ENCODE peak calls at places on chromosome 17, in five cellular contexts. F, K, M, D and W are unnamed samples.

GRCh38 chr17:16251556-16251955 is 34.5 kb downstream of the PIGL start:
- DNase-seq in M (no peak), D (no peak), F (no peak), K (no peak), W (no peak)

GRCh38 chr17:72884066-72884465 is 208.4 kb downstream of the SLC39A11 start:
- DNase-seq in M (no peak), D (peak; percentile 96), K (no peak), F (no peak), W (no peak)

GRCh38 chr17:72470338-72471133 is 349.7 kb downstream of the SOX9 start:
- DNase-seq in M (no peak), F (no peak), D (no peak), K (no peak), W (no peak)

GRCh38 chr17:18862011-18862410 is 4.1 kb downstream of the PRPSAP2 start:
- DNase-seq in D (no peak), F (no peak), M (no peak), K (no peak), W (no peak)

GRCh38 chr17:39754958-39755549 is 17.3 kb downstream of the GRB7 start:
- DNase-seq in M (no peak), D (peak; percentile 3), F (no peak), K (no peak), W (no peak)

GRCh38 chr17:75388476-75389030 is 16.9 kb downstream of the GRB2 start:
- DNase-seq in D (no peak), F (no peak), K (no peak), M (no peak), W (no peak)

GRCh38 chr17:5591966-5592365 is 7.7 kb upstream of the NLRP1 start:
- DNase-seq in M (peak; percentile 36), K (no peak), F (no peak), D (no peak), W (no peak)

GRCh38 chr17:66555605-66556004 is 253.2 kb downstream of the PRKCA start:
- DNase-seq in M (no peak), F (no peak), D (no peak), K (no peak), W (no peak)

GRCh38 chr17:57485916-57486315 is 229.6 kb downstream of the MSI2 start:
- DNase-seq in D (no peak), K (no peak), F (no peak), M (no peak), W (no peak)

GRCh38 chr17:49753959-49754391 is 10.0 kb downstream of the FAM117A start:
- DNase-seq in K (no peak), D (no peak), M (no peak), F (no peak), W (no peak)

GRCh38 chr17:11986179-11986938 is 10.9 kb downstream of the ZNF18 start:
- DNase-seq in D (no peak), M (no peak), F (no peak), K (no peak), W (no peak)

GRCh38 chr17:34665150-34665802 is 85.9 kb downstream of the TMEM132E start:
- DNase-seq in D (no peak), F (no peak), M (no peak), K (no peak), W (no peak)

GRCh38 chr17:50917418-50917743 is 51.2 kb upstream of the TOB1 start:
- DNase-seq in F (no peak), M (no peak), K (no peak), D (peak; percentile 75), W (no peak)

GRCh38 chr17:81438688-81439087 is 43.4 kb downstream of the BAHCC1 start:
- DNase-seq in K (no peak), D (no peak), M (no peak), F (no peak), W (no peak)

GRCh38 chr17:8766731-8767130 is 8.4 kb upstream of the SPDYE4 start:
- DNase-seq in M (no peak), K (no peak), D (no peak), F (no peak), W (no peak)

GRCh38 chr17:41784207-41784744 is 2.2 kb downstream of the JUP start:
- DNase-seq in K (no peak), F (no peak), D (no peak), M (no peak), W (peak; percentile 55)

GRCh38 chr17:70336411-70336810 is 167.1 kb downstream of the KCNJ2 start:
- DNase-seq in F (no peak), K (no peak), D (no peak), M (no peak), W (no peak)

GRCh38 chr17:37742762-37743611 is 1.9 kb downstream of the HNF1B start:
- DNase-seq in F (no peak), D (no peak), K (no peak), M (no peak), W (no peak)

GRCh38 chr17:75601057-75601987 is 13.7 kb downstream of the MYO15B start:
- DNase-seq in K (peak; percentile 33), F (peak; percentile 44), M (no peak), D (peak; percentile 29), W (peak; percentile 56)

GRCh38 chr17:61363601-61364462 is 35.8 kb upstream of the TBX2 start:
- DNase-seq in K (no peak), F (no peak), D (no peak), M (no peak), W (no peak)

GRCh38 chr17:40459646-40460584 is 16.7 kb downstream of the IGFBP4 start:
- DNase-seq in F (no peak), K (no peak), M (no peak), D (no peak), W (no peak)

GRCh38 chr17:31428512-31428911 is 37.0 kb downstream of the RAB11FIP4 start:
- DNase-seq in F (no peak), K (no peak), D (no peak), M (no peak), W (no peak)

GRCh38 chr17:66420961-66421371 is 118.6 kb downstream of the PRKCA start:
- DNase-seq in M (no peak), F (no peak), K (no peak), D (no peak), W (no peak)

GRCh38 chr17:27565874-27566672 is 64.9 kb upstream of the LGALS9 start:
- DNase-seq in K (no peak), F (no peak), D (no peak), M (no peak), W (no peak)

GRCh38 chr17:49074851-49075540 is 57.6 kb upstream of the B4GALNT2 start:
- DNase-seq in D (no peak), M (no peak), K (no peak), F (no peak), W (no peak)

GRCh38 chr17:31598388-31598760 is 206.9 kb downstream of the RAB11FIP4 start:
- DNase-seq in F (no peak), K (no peak), M (no peak), D (no peak), W (no peak)